ENCODE peak calls at places on chromosomes 7 and 10, in four cellular contexts. C is K562, F is HepG2, P is H1. D is an unnamed sample.

GRCh38 chr7:100132697-100133137 is 6.0 kb downstream of the MBLAC1 start:
- DNase-seq in C (peak), F (peak), P (peak), D (peak)

GRCh38 chr7:55060690-55061414 is 42.0 kb downstream of the EGFR start:
- DNase-seq in C (no peak), F (no peak), P (no peak), D (no peak)

GRCh38 chr7:127702938-127703337 is 50.9 kb downstream of the SND1 start:
- DNase-seq in C (no peak), F (no peak), P (no peak), D (no peak)

GRCh38 chr10:50310560-50311174 is 59.4 kb upstream of the ASAH2 start:
- DNase-seq in C (peak), F (peak), P (peak), D (peak)

GRCh38 chr10:113897693-113898618 is 43.5 kb downstream of the NHLRC2 start:
- DNase-seq in C (peak), F (no peak), P (no peak), D (no peak)

GRCh38 chr7:48518092-48518491 is 346.8 kb downstream of the ABCA13 start:
- DNase-seq in C (no peak), F (no peak), P (no peak), D (no peak)

GRCh38 chr10:43852141-43852540 is 203.5 kb upstream of the ZNF32 start:
- DNase-seq in C (no peak), F (no peak), P (no peak), D (no peak)

GRCh38 chr10:60369163-60369930 is 20.3 kb downstream of the ANK3 start:
- DNase-seq in C (no peak), F (no peak), P (no peak), D (no peak)

GRCh38 chr7:77439572-77439971 is 23.4 kb upstream of the GSAP start:
- DNase-seq in C (peak), F (peak), P (no peak), D (peak)

GRCh38 chr7:150368884-150369739 is 490 bp downstream of the REPIN1 start:
- DNase-seq in C (peak), F (peak), P (peak), D (peak)

GRCh38 chr10:120428754-120429153 is 28.3 kb upstream of the PLPP4 start:
- DNase-seq in C (no peak), F (no peak), P (no peak), D (no peak)

GRCh38 chr10:88186335-88186734 is 322.9 kb downstream of the PTEN start:
- DNase-seq in C (no peak), F (no peak), P (no peak), D (no peak)

GRCh38 chr10:114663631-114664030 is 5.6 kb upstream of the ABLIM1 start:
- DNase-seq in C (no peak), F (no peak), P (no peak), D (no peak)

GRCh38 chr7:73308074-73308664 is 457 bp downstream of the NSUN5 start:
- DNase-seq in C (peak), F (no peak), P (no peak), D (no peak)

GRCh38 chr7:1800876-1801275 is 130.8 kb downstream of the ELFN1 start:
- DNase-seq in C (no peak), F (no peak), P (no peak), D (no peak)

GRCh38 chr10:115830260-115830970 is 442.6 kb downstream of the GFRA1 start:
- DNase-seq in C (no peak), F (no peak), P (no peak), D (no peak)

GRCh38 chr10:119872860-119873671 is 423 bp upstream of the MCMBP start:
- DNase-seq in C (peak), F (peak), P (peak), D (peak)

GRCh38 chr10:101938316-101939272 is 95.0 kb upstream of the KCNIP2 start:
- DNase-seq in C (no peak), F (no peak), P (no peak), D (no peak)

GRCh38 chr7:106610996-106611886 is 49.7 kb downstream of the CCDC71L start:
- DNase-seq in C (no peak), F (no peak), P (no peak), D (no peak)

GRCh38 chr10:133379152-133379800 is at the start of gene PAOX:
- DNase-seq in C (peak), F (no peak), P (peak), D (peak)

GRCh38 chr7:88226886-88227516 is 7.2 kb upstream of the SRI start:
- DNase-seq in C (no peak), F (peak), P (no peak), D (peak)

GRCh38 chr10:115171392-115171960 is 78.3 kb downstream of the ATRNL1 start:
- DNase-seq in C (peak), F (no peak), P (no peak), D (no peak)

GRCh38 chr7:96414931-96415292 is 93.0 kb upstream of the SLC25A13 start:
- DNase-seq in C (peak), F (peak), P (peak), D (peak)

GRCh38 chr10:62637249-62638061 is 167.1 kb upstream of the ADO start:
- DNase-seq in C (no peak), F (peak), P (no peak), D (no peak)

GRCh38 chr10:131739201-131739600 is 161.6 kb upstream of the PPP2R2D start:
- DNase-seq in C (no peak), F (no peak), P (no peak), D (no peak)
- TF ChIP-seq RNF2 in C (no peak), F (no peak), P (no peak), D (no peak)

GRCh38 chr10:47266602-47267001 is 33.4 kb upstream of the GDF10 start:
- DNase-seq in C (no peak), F (no peak), P (no peak), D (no peak)
- TF ChIP-seq MAFK in C (no peak), F (no peak), P (no peak), D (no peak)

GRCh38 chr10:55466806-55467504 is 665.9 kb upstream of the PCDH15 start:
- DNase-seq in C (no peak), F (no peak), P (no peak), D (no peak)
- TF ChIP-seq RNF2 in C (no peak), F (no peak), P (no peak), D (no peak)

GRCh38 chr10:28691187-28691694 is 13.9 kb downstream of the BAMBI start:
- DNase-seq in C (peak), F (no peak), P (no peak), D (no peak)
- TF ChIP-seq MAFK in C (no peak), F (no peak), P (no peak), D (no peak)

GRCh38 chr7:35889001-35889400 is 88.1 kb downstream of the SEPTIN7 start:
- DNase-seq in C (no peak), F (no peak), P (no peak), D (no peak)

GRCh38 chr7:35891004-35891830 is 90.4 kb downstream of the SEPTIN7 start:
- DNase-seq in C (no peak), F (no peak), P (no peak), D (no peak)

GRCh38 chr7:35894721-35895120 is 93.9 kb downstream of the SEPTIN7 start:
- DNase-seq in C (no peak), F (no peak), P (no peak), D (no peak)

GRCh38 chr7:35893649-35894048 is 92.8 kb downstream of the SEPTIN7 start:
- DNase-seq in C (no peak), F (no peak), P (no peak), D (no peak)

GRCh38 chr7:35889870-35890269 is 89.0 kb downstream of the SEPTIN7 start:
- DNase-seq in C (no peak), F (no peak), P (no peak), D (no peak)
- TF ChIP-seq RNF2 in C (no peak), F (no peak), P (no peak), D (no peak)

DNA sequence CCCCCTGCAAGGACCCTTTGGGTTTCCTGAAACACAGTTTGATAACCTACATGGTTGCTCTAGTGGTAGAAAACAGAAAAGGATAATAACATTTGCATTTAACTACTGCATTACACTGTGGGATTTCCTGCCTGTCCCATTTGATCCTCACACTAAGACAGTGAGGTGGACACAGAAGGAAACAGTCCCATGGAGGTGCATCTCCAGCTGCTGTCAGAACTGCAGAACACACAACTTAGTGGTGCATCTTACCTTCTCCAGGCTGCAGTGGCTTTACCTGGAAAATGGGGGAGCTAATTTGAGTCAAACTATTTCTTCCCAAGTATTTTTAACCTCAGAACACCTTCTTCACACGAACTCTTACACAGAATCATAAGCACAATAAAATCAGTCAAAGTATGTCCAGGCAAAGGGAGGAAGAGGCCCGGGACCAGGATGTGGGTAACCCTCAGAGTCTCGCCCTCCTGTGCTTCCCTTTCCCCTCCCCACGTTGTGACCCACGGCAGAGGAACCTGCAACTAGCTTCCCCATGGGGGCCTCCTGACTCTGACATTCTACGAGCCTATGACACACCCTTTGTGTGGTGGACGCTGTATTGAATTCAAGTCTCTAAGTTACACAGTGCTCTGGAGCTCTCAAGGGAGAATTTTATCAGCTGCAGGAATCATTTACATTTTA is 33.7 kb downstream of the SCRN1 start:
- DNase-seq in C (no peak), F (no peak), P (no peak), D (no peak)
- TF ChIP-seq MAFK in C (no peak), F (no peak), P (no peak), D (no peak)

DNA sequence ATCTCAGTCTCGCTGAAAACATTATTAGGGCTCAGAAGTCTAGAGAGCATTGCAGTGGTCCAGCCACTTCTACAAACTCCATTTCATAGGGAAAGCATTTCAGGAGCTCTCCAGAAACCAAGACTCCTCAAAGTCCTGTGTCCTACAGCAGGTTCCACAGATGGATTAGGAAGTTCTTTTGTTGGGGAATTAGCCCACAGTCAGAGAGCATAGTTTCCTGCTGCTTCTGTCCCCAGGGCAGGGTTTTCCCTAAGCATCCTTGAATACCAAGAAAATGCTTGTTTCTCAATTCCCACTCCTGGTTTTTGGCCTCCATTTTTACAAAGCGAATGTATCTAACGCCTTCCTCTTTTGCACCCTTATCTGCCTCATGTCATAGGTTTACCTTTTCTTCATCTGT is 235.9 kb upstream of the PODXL start:
- DNase-seq in C (no peak), F (no peak), P (no peak), D (no peak)
- TF ChIP-seq RNF2 in C (no peak), F (no peak), P (no peak), D (no peak)

GRCh38 chr10:12708921-12709320 is 292.6 kb downstream of the CCDC3 start:
- DNase-seq in C (no peak), F (no peak), P (no peak), D (no peak)

GRCh38 chr10:12710157-12710556 is 291.4 kb downstream of the CCDC3 start:
- DNase-seq in C (no peak), F (no peak), P (no peak), D (no peak)

GRCh38 chr10:12705943-12706342 is 295.6 kb downstream of the CCDC3 start:
- DNase-seq in C (no peak), F (no peak), P (no peak), D (peak)

GRCh38 chr10:12709516-12709915 is 292.0 kb downstream of the CCDC3 start:
- DNase-seq in C (no peak), F (no peak), P (no peak), D (peak)

DNA sequence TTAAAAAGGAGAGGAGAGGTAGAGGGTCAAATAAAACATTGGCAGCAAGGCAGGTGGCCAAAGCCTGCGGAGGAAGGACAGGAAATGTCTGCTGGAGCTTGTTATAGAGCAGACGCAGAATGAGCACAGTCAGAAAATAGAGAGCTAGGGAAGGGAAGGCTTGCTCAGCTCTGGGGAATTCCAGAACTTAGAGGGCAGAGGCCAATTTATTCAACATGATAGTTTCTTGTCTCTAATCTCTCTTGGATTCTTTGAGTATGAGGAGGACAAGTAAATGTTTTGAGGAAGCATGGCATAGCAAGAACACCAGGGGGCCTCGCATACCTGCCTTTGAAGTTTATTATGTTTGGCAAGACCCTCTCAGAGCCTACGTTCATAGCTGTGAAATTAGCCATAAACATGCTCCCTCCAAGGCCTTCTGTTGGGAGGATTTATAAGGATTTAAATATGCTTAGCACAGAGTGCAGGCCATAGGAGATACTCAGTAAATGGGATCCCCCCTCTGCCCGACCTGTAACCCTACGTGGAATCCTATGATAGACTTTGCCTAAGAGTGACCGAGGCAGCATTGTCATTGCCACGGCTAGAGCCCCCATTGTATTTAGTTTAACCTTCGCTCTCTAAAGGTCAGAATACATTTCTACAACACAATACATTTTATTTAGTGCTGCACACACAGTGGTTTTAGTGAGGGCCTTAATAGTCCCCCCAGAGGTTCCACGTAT is 293.9 kb downstream of the CCDC3 start:
- DNase-seq in C (peak), F (peak), P (no peak), D (peak)
- TF ChIP-seq MAFK in C (no peak), F (no peak), P (no peak), D (peak)

DNA sequence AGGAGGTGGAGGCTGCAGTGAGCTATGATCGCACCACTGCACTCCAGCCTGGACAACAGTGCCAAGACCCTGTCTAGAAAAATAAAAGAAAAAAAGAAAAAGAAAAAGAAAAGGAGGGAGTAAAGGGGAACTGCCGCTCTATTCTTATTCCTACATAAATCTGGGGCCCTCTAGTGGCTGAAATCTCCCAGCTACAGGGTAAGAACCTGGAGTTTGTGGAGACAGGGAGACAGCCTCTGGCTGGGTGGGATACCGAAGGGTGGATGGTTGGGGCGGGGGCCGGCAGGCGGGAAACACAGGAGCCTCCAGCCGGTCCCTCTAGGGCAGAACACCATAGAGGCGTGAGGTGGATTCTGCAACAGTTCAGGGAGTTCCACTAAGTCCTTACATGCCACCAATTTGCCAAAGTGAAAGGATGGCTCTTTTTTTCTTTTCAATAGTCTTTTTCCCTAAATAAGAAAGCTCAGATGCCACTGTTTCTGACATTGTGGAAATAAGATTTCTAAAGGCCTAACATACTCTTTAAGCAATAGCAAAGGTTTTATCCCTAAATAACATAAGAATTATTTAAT is 117.3 kb downstream of the SVIL start:
- DNase-seq in C (peak), F (peak), P (peak), D (peak)
- TF ChIP-seq RNF2 in C (no peak), F (no peak), P (no peak), D (no peak)